ENCODE peak calls at places on chromosomes 7 and 10, in ten cellular contexts. V is transverse colon, L is suprapubic skin, R is A549, D is tibial nerve, E is K562, S is H1, X is stomach, F is upper lobe of left lung, C is SK-N-SH. U is an unnamed sample.

GRCh38 chr10:88903715-88904114 is 23.7 kb downstream of the STAMBPL1 start:
- DNase-seq in V (peak; percentile 48), L (no peak), R (no peak), D (no peak), E (no peak), S (no peak), X (no peak), F (no peak), C (no peak), U (no peak)

GRCh38 chr7:41869596-41869995 is 166.7 kb upstream of the INHBA start:
- DNase-seq in V (no peak), L (no peak), R (no peak), D (no peak), E (no peak), S (no peak), X (no peak), F (no peak), C (no peak), U (peak; percentile 24)

GRCh38 chr7:64314493-64315020 is 796 bp downstream of the ZNF736 start:
- DNase-seq in V (no peak), L (no peak), R (no peak), D (no peak), E (no peak), S (no peak), X (no peak), F (no peak), C (no peak), U (no peak)

GRCh38 chr10:130141038-130141437 is 4.8 kb downstream of the GLRX3 start:
- DNase-seq in V (no peak), L (no peak), R (no peak), D (no peak), E (no peak), S (no peak), X (no peak), F (no peak), C (no peak), U (no peak)

GRCh38 chr7:123096976-123097375 is 101.5 kb upstream of the TAS2R16 start:
- DNase-seq in V (no peak), L (no peak), R (no peak), D (no peak), E (no peak), S (no peak), X (no peak), F (no peak), C (no peak), U (no peak)

GRCh38 chr7:36971515-36972139 is 247.3 kb upstream of the AOAH start:
- DNase-seq in V (no peak), L (no peak), R (peak; percentile 26), D (no peak), E (no peak), S (no peak), X (peak; percentile 49), F (no peak), C (no peak), U (no peak)

GRCh38 chr10:60099998-60100747 is 193.8 kb upstream of the CCDC6 start:
- DNase-seq in V (no peak), L (no peak), R (peak; percentile 64), D (no peak), E (peak; percentile 60), S (no peak), X (no peak), F (no peak), C (peak; percentile 37), U (no peak)

GRCh38 chr10:99534456-99534938 is 1.8 kb downstream of the NKX2-3 start:
- DNase-seq in V (no peak), L (no peak), R (no peak), D (no peak), E (no peak), S (no peak), X (no peak), F (no peak), C (no peak), U (no peak)

GRCh38 chr10:71260622-71261325 is 48.4 kb downstream of the UNC5B start:
- DNase-seq in V (no peak), L (no peak), R (no peak), D (no peak), E (no peak), S (no peak), X (no peak), F (peak; percentile 54), C (no peak), U (peak; percentile 89)

GRCh38 chr7:131188367-131189339 is 139.0 kb upstream of the MKLN1 start:
- DNase-seq in V (no peak), L (peak; percentile 77), R (peak; percentile 90), D (no peak), E (peak; percentile 58), S (no peak), X (no peak), F (no peak), C (no peak), U (no peak)

GRCh38 chr10:132685921-132686680 is 99.8 kb downstream of the NKX6-2 start:
- DNase-seq in V (no peak), L (peak; percentile 35), R (no peak), D (no peak), E (no peak), S (no peak), X (no peak), F (peak; percentile 70), C (no peak), U (peak; percentile 15)

GRCh38 chr7:157609932-157610640 is 273.3 kb downstream of the DNAJB6 start:
- DNase-seq in V (no peak), L (no peak), R (no peak), D (no peak), E (no peak), S (no peak), X (no peak), F (no peak), C (no peak), U (no peak)

GRCh38 chr7:116236020-116236630 is 25.8 kb downstream of the TES start:
- DNase-seq in V (peak; percentile 48), L (no peak), R (peak; percentile 60), D (peak; percentile 51), E (peak; percentile 40), S (no peak), X (peak; percentile 58), F (no peak), C (peak; percentile 35), U (no peak)

GRCh38 chr7:15508258-15508657 is 53.6 kb downstream of the AGMO start:
- DNase-seq in V (no peak), L (no peak), R (no peak), D (no peak), E (no peak), S (no peak), X (no peak), F (no peak), C (no peak), U (no peak)

GRCh38 chr10:27372095-27372494 is 131.5 kb upstream of the ACBD5 start:
- DNase-seq in V (no peak), L (no peak), R (no peak), D (no peak), E (no peak), S (no peak), X (no peak), F (no peak), C (no peak), U (no peak)

GRCh38 chr7:151552352-151553028 is 32.8 kb upstream of the RHEB start:
- DNase-seq in V (peak; percentile 41), L (no peak), R (no peak), D (no peak), E (no peak), S (no peak), X (peak; percentile 70), F (no peak), C (no peak), U (no peak)

GRCh38 chr7:150378853-150379589 is at the start of gene ZNF775:
- DNase-seq in V (peak; percentile 97), L (peak; percentile 96), R (peak; percentile 94), D (peak; percentile 93), E (peak; percentile 100), S (peak; percentile 89), X (peak; percentile 97), F (peak; percentile 99), C (peak; percentile 100), U (peak; percentile 96)
- TF ChIP-seq EP300 in V (no peak), L (no peak), R (no peak), D (no peak), E (no peak), S (no peak), X (no peak), F (no peak), C (no peak), U (no peak)

GRCh38 chr10:98418596-98419265 is 3.7 kb upstream of the PYROXD2 start:
- DNase-seq in V (no peak), L (no peak), R (no peak), D (no peak), E (no peak), S (no peak), X (no peak), F (no peak), C (no peak), U (no peak)
- H3K4me1 ChIP-seq in V (peaks cover 20% of the 10 kb centered on the region), L (peaks cover 22% of the 10 kb centered on the region), R (peaks cover 14% of the 10 kb centered on the region), D (peaks cover 20% of the 10 kb centered on the region), E (peaks cover 23% of the 10 kb centered on the region), S (peaks cover 10% of the 10 kb centered on the region), X (peaks cover 24% of the 10 kb centered on the region), F (peaks cover 16% of the 10 kb centered on the region), C (peaks cover 6% of the 10 kb centered on the region), U (peaks cover 7% of the 10 kb centered on the region)

GRCh38 chr7:13737563-13737962 is 251.9 kb downstream of the ETV1 start:
- DNase-seq in V (no peak), L (no peak), R (no peak), D (no peak), E (no peak), S (no peak), X (no peak), F (no peak), C (no peak), U (no peak)

GRCh38 chr7:13742126-13742525 is 247.3 kb downstream of the ETV1 start:
- DNase-seq in V (no peak), L (no peak), R (no peak), D (no peak), E (no peak), S (peak; percentile 9), X (no peak), F (no peak), C (no peak), U (no peak)

GRCh38 chr7:13745530-13745929 is 243.9 kb downstream of the ETV1 start:
- DNase-seq in V (no peak), L (no peak), R (no peak), D (no peak), E (no peak), S (no peak), X (no peak), F (no peak), C (no peak), U (no peak)

GRCh38 chr7:13742719-13743640 is 246.5 kb downstream of the ETV1 start:
- DNase-seq in V (peak; percentile 13), L (no peak), R (peak; percentile 45), D (no peak), E (no peak), S (no peak), X (peak; percentile 30), F (no peak), C (peak; percentile 41), U (no peak)
- TF ChIP-seq CTCF in V (peak; percentile 30), L (peak; percentile 21), R (peak; percentile 23), D (peak; percentile 37), E (peak; percentile 20), S (peak; percentile 65), X (no peak), F (no peak), C (peak; percentile 74), U (no peak)

DNA sequence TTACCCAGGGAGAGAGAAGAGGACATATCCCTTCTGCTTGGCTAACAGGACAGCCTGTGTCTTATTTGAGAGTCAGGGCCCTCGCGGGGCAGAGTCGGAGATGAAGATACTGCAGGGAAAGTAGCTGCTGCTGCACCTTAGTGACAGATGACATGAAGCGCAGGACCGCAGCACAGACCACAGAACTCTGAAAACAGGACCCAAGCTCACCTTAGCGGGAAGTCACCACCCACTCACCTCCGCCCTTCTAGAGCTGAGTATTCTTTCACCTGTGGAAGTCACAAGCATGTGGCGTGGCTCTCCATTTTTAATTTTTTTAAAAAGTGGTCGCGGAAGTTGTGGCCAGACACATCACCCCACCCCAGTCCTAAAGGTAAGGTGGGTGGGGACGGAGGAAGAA is 191.4 kb downstream of the FAM107B start:
- DNase-seq in V (peak; percentile 72), L (no peak), R (no peak), D (no peak), E (no peak), S (no peak), X (peak; percentile 52), F (no peak), C (no peak), U (no peak)
- TF ChIP-seq EP300 in V (no peak), L (no peak), R (no peak), D (no peak), E (no peak), S (no peak), X (no peak), F (no peak), C (no peak), U (no peak)